ENCODE peak calls at places on chromosome 17, in four cellular contexts. K, N, C and B are unnamed samples.

GRCh38 chr17:35404360-35404759 is 27.9 kb downstream of the SLFN12 start:
- DNase-seq in N (no peak), C (no peak), K (no peak), B (no peak)

GRCh38 chr17:12990041-12990808 is 27.6 kb downstream of the ELAC2 start:
- DNase-seq in K (no peak), N (no peak), C (no peak), B (no peak)

GRCh38 chr17:81516439-81516838 is 3.8 kb upstream of the ACTG1 start:
- DNase-seq in C (peak; percentile 52), K (no peak), N (no peak), B (peak; percentile 12)

GRCh38 chr17:13222931-13223330 is 205.1 kb upstream of the ELAC2 start:
- DNase-seq in N (no peak), C (no peak), K (no peak), B (peak; percentile 25)

GRCh38 chr17:2962236-2962635 is 101.2 kb downstream of the OR1D5 start:
- DNase-seq in K (no peak), N (no peak), C (no peak), B (no peak)

GRCh38 chr17:4899341-4900230 is at the start of gene C17orf107:
- DNase-seq in N (peak; percentile 79), K (no peak), C (peak; percentile 83), B (no peak)

GRCh38 chr17:866568-867087 is 84.5 kb downstream of the MRM3 start:
- DNase-seq in N (no peak), C (no peak), K (no peak), B (no peak)

GRCh38 chr17:8362651-8363332 is 13.7 kb downstream of the KRABD2 start:
- DNase-seq in K (no peak), N (no peak), C (no peak), B (no peak)

GRCh38 chr17:50536683-50537646 is 4.4 kb downstream of the EPN3 start:
- DNase-seq in K (no peak), N (no peak), C (no peak), B (no peak)

GRCh38 chr17:69060835-69061234 is at the start of gene ABCA9:
- DNase-seq in C (no peak), N (peak; percentile 42), K (peak; percentile 63), B (no peak)

GRCh38 chr17:57158296-57158695 is 73.2 kb downstream of the AKAP1 start:
- DNase-seq in K (no peak), C (no peak), N (no peak), B (no peak)

GRCh38 chr17:76252040-76252954 is 12.0 kb upstream of the RNF157 start:
- DNase-seq in K (peak; percentile 97), C (peak; percentile 93), N (peak; percentile 66), B (no peak)

GRCh38 chr17:41428591-41429326 is 4.4 kb upstream of the KRT37 start:
- DNase-seq in K (no peak), C (no peak), N (no peak), B (no peak)

GRCh38 chr17:83098241-83099085 is 19.1 kb downstream of the METRNL start:
- DNase-seq in K (no peak), N (no peak), C (no peak), B (peak; percentile 47)

GRCh38 chr17:83100220-83100852 is 20.9 kb downstream of the METRNL start:
- DNase-seq in C (no peak), N (no peak), K (no peak), B (no peak)

GRCh38 chr17:83100853-83101391 is 21.5 kb downstream of the METRNL start:
- DNase-seq in C (peak; percentile 57), N (no peak), K (no peak), B (no peak)

GRCh38 chr17:83099086-83099540 is 19.7 kb downstream of the METRNL start:
- DNase-seq in N (no peak), K (no peak), C (no peak), B (no peak)

DNA sequence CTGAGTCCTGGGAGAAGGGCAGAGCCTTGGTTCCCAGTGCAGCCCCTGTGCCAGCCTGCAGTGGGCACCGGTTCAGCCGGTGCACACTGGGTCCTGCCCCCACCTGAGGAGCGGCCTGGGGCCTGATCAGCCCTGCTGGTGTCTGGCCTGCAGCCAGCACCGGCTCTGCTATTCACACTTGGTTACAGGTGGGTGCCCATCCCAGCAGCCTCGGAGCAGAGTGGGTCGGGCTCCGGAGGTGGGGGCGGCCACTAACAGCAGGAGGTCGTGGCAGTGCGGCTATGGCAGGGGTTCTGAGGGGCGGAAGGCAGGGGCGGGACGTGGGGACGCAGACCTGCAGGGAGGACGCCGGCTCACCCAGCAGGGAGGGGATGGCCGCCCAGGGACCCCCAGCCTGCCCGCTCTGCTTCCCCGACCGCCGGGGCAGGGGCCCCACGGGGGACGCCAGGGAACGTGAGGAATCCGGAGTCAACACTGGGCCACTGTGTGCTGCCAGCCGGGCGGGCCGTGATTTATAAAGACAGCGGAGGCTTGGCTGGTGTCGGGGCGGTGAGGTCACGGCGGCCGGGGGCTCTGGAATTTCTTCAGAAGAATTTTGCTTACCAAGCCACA is 20.3 kb downstream of the METRNL start:
- DNase-seq in K (no peak), C (no peak), N (no peak), B (no peak)
- H3K27me3 ChIP-seq in K (no peaks in the 10 kb centered on the region), C (peaks cover 40% of the 10 kb centered on the region), N (no peaks in the 10 kb centered on the region), B (no peaks in the 10 kb centered on the region)

DNA sequence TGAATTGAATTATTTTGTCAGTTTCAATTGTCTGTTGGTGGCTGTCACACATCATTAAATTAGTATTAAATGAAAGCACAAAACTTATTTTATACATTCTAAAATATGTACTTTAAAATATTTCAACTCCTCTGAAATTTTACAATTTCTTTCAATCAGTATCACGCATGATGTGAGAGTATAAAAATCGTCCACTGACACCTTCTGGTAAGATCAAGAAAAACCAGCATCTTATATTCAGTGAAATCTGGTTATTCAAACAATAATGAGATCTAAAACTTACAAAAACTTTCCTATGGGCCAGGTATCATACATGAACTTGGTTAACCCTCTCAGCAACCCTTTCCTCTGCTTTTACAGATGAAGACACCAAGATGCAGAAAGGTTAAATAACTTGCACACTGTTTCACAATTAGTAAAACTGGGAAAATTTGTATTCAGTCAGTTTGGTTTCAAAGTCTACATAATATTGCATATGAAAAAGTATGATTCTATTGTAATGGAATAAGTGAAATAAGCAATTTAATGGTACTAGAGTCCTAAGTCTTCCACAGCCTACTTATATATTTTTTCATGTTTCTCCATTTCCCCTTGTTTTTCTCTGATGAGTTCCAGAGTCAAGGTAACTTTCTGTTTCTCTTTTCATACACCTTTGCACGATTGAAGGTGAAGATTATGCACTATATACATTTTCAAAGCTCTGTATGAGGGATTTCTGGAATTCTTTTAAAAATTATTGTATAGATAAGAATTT is 58.7 kb downstream of the EFCAB5 start:
- DNase-seq in C (no peak), N (no peak), K (no peak), B (no peak)
- TF ChIP-seq CTCF in C (no peak), N (no peak), K (no peak), B (no peak)

DNA sequence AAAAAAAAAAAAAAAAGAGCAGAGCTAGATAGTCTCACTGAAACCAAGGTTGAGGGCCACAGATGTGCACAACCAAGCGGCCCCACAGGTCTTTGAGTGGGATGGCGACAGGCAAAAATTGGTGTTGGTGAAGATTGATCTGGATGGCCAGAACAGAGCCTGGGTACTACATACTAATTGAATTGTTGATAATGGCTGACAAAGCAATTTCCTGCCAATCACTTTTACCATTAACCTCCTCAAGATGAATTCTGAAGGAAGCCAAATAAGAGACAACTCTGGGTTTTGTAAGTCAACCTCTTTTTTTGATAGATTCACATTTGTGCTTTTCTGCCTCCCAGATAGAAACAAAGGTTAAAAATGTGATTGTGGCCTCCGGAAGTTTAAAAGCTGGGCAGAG is 19.4 kb upstream of the HS3ST3B1 start:
- DNase-seq in K (no peak), N (no peak), C (no peak), B (no peak)
- H3K27me3 ChIP-seq in K (peaks cover 9% of the 10 kb centered on the region), N (no peaks in the 10 kb centered on the region), C (peaks cover 12% of the 10 kb centered on the region), B (no peaks in the 10 kb centered on the region)

GRCh38 chr17:82531431-82531881 is 11.9 kb downstream of the FOXK2 start:
- DNase-seq in K (no peak), N (no peak), C (no peak), B (no peak)

GRCh38 chr17:82525712-82526111 is 6.2 kb downstream of the FOXK2 start:
- DNase-seq in N (no peak), K (no peak), C (no peak), B (no peak)

GRCh38 chr17:82527893-82528292 is 8.4 kb downstream of the FOXK2 start:
- DNase-seq in K (no peak), N (no peak), C (no peak), B (no peak)

GRCh38 chr17:82529914-82530300 is 10.4 kb downstream of the FOXK2 start:
- DNase-seq in K (no peak), C (no peak), N (no peak), B (no peak)

GRCh38 chr17:82528484-82529265 is 9.1 kb downstream of the FOXK2 start:
- DNase-seq in C (peak; percentile 84), N (no peak), K (no peak), B (peak; percentile 26)
- TF ChIP-seq CTCF in C (peak; percentile 48), N (peak; percentile 58), K (peak; percentile 42), B (peak; percentile 45)

GRCh38 chr17:74759243-74759801 is 10.9 kb downstream of the NHERF1 start:
- DNase-seq in N (no peak), C (no peak), K (no peak), B (peak; percentile 62)

GRCh38 chr17:74756891-74757290 is 8.5 kb downstream of the NHERF1 start:
- DNase-seq in N (no peak), C (no peak), K (no peak), B (no peak)

GRCh38 chr17:74757931-74758845 is 9.8 kb downstream of the NHERF1 start:
- DNase-seq in K (no peak), C (no peak), N (peak; percentile 48), B (no peak)

GRCh38 chr17:74758846-74759163 is 10.4 kb downstream of the NHERF1 start:
- DNase-seq in K (no peak), C (no peak), N (no peak), B (peak; percentile 56)

GRCh38 chr17:74757502-74757901 is 9.1 kb downstream of the NHERF1 start:
- DNase-seq in K (no peak), C (no peak), N (no peak), B (no peak)
- H3K27me3 ChIP-seq in K (no peaks in the 10 kb centered on the region), C (peaks cover 4% of the 10 kb centered on the region), N (no peaks in the 10 kb centered on the region), B (no peaks in the 10 kb centered on the region)

GRCh38 chr17:48767263-48767774 is 38.8 kb upstream of the HOXB13 start:
- DNase-seq in K (no peak), N (no peak), C (no peak), B (no peak)
- TF ChIP-seq CTCF in K (no peak), N (no peak), C (no peak), B (peak; percentile 15)